ENCODE peak calls at places on chromosomes 12 and 14, in seven cellular contexts. X, R, T, F, C, Z and U are unnamed samples.

GRCh38 chr12:108320503-108321293 is 18.4 kb downstream of the CMKLR1 start:
- DNase-seq in Z (no peak), F (peak; percentile 43), C (no peak), R (no peak), X (no peak), T (no peak), U (no peak)

GRCh38 chr14:55389330-55389729 is 22.3 kb downstream of the ATG14 start:
- DNase-seq in R (no peak), Z (no peak), F (no peak), X (no peak), T (no peak), C (no peak), U (no peak)

GRCh38 chr14:104590240-104590965 is 10.8 kb downstream of the C14orf180 start:
- DNase-seq in R (no peak), C (no peak), X (peak; percentile 41), T (no peak), Z (no peak), F (no peak), U (no peak)

GRCh38 chr14:96297000-96297399 is 41.0 kb downstream of the BDKRB1 start:
- DNase-seq in R (no peak), T (no peak), X (no peak), Z (no peak), C (no peak), F (peak; percentile 44), U (no peak)

GRCh38 chr12:65430571-65431306 is 152.3 kb downstream of the MSRB3 start:
- DNase-seq in Z (no peak), R (no peak), C (peak; percentile 88), X (no peak), T (no peak), F (no peak), U (no peak)

GRCh38 chr12:30506411-30506810 is 189.3 kb downstream of the IPO8 start:
- DNase-seq in F (no peak), X (no peak), R (no peak), T (no peak), Z (no peak), C (no peak), U (no peak)

GRCh38 chr14:53011053-53011462 is 60.2 kb upstream of the FERMT2 start:
- DNase-seq in F (peak; percentile 79), Z (peak; percentile 65), R (peak; percentile 82), T (peak; percentile 95), C (peak; percentile 21), X (peak; percentile 89), U (peak; percentile 32)

GRCh38 chr12:57224973-57225679 is 4.4 kb upstream of the SHMT2 start:
- DNase-seq in T (no peak), Z (peak; percentile 81), R (no peak), F (peak; percentile 48), C (no peak), X (peak; percentile 80), U (no peak)

GRCh38 chr14:79516009-79516408 is 695.3 kb downstream of the DIO2 start:
- DNase-seq in Z (peak; percentile 82), R (no peak), F (peak; percentile 18), X (no peak), T (no peak), C (no peak), U (no peak)

GRCh38 chr12:53234236-53234635 is 2.2 kb upstream of the RARG start:
- DNase-seq in T (no peak), Z (peak; percentile 86), X (peak; percentile 92), C (no peak), R (no peak), F (peak; percentile 88), U (no peak)

GRCh38 chr12:130029151-130029550 is 125.3 kb upstream of the TMEM132D start:
- DNase-seq in C (no peak), Z (no peak), X (no peak), F (no peak), T (no peak), R (no peak), U (no peak)

GRCh38 chr12:51238037-51238509 is 553 bp upstream of the DAZAP2 start:
- DNase-seq in F (no peak), X (no peak), T (no peak), C (no peak), Z (no peak), R (no peak), U (no peak)

GRCh38 chr12:85874064-85874463 is at the start of gene NTS:
- DNase-seq in F (peak; percentile 63), C (no peak), Z (peak; percentile 42), X (no peak), T (no peak), R (no peak), U (no peak)

GRCh38 chr12:25855716-25856115 is 102.8 kb upstream of the RASSF8 start:
- DNase-seq in C (no peak), T (no peak), R (no peak), F (no peak), X (no peak), Z (no peak), U (no peak)

GRCh38 chr14:22379727-22380126 is 209.3 kb downstream of the DAD1 start:
- DNase-seq in T (no peak), Z (no peak), F (no peak), R (no peak), C (no peak), X (no peak), U (no peak)

GRCh38 chr12:51183816-51184215 is 10.9 kb upstream of the TFCP2 start:
- DNase-seq in F (peak; percentile 20), C (no peak), Z (no peak), R (no peak), T (no peak), X (peak; percentile 75), U (no peak)

GRCh38 chr12:3604750-3605638 is 114.0 kb downstream of the PRMT8 start:
- DNase-seq in Z (peak; percentile 39), C (no peak), F (peak; percentile 67), X (peak; percentile 88), T (no peak), R (no peak), U (no peak)

GRCh38 chr14:103103461-103104388 is 9.2 kb downstream of the EXOC3L4 start:
- DNase-seq in F (peak; percentile 55), T (no peak), Z (no peak), X (peak; percentile 88), C (no peak), R (no peak), U (no peak)
- H3K27ac ChIP-seq in F (no peak overlapping the region), T (no peak overlapping the region), Z (no peak overlapping the region), X (no peak overlapping the region), C (no peak overlapping the region), R (no peak overlapping the region), U (no peak overlapping the region)

GRCh38 chr14:89359477-89360222 is 57.4 kb downstream of the FOXN3 start:
- DNase-seq in F (no peak), T (no peak), R (peak; percentile 54), Z (no peak), X (peak; percentile 68), C (no peak), U (no peak)

GRCh38 chr14:89357655-89358297 is 59.3 kb downstream of the FOXN3 start:
- DNase-seq in X (no peak), R (no peak), F (no peak), Z (no peak), C (no peak), T (no peak), U (no peak)

GRCh38 chr14:89356496-89356895 is 60.5 kb downstream of the FOXN3 start:
- DNase-seq in C (no peak), R (no peak), T (peak; percentile 34), X (no peak), F (no peak), Z (no peak), U (no peak)

GRCh38 chr14:89360277-89360676 is 56.8 kb downstream of the FOXN3 start:
- DNase-seq in T (no peak), F (no peak), C (no peak), X (no peak), Z (no peak), R (no peak), U (no peak)

DNA sequence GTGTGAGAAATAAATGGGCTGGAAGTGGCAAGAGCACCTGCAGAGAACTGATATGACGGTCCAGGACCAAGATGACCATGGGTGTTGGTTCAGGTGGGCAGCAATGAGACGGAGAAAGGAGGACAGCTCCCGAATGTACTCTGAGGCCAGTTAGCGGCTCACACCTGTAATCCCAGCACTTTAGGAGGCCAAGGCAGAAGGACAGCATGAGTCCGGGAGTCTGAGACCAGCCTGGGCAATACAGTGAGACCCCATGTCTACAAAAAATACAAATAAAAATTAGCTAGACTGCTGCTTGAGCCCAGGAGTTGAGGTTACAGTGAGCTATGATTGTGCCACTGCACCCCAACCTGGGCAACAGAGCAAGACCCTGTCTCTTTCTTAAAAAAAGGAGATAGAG is 60.1 kb downstream of the FOXN3 start:
- DNase-seq in X (no peak), F (no peak), Z (no peak), T (peak; percentile 64), R (no peak), C (no peak), U (no peak)
- H3K27ac ChIP-seq in X (no peak overlapping the region), F (peak overlapping the region; percentile 50), Z (no peak overlapping the region), T (no peak overlapping the region), R (no peak overlapping the region), C (no peak overlapping the region), U (no peak overlapping the region)

DNA sequence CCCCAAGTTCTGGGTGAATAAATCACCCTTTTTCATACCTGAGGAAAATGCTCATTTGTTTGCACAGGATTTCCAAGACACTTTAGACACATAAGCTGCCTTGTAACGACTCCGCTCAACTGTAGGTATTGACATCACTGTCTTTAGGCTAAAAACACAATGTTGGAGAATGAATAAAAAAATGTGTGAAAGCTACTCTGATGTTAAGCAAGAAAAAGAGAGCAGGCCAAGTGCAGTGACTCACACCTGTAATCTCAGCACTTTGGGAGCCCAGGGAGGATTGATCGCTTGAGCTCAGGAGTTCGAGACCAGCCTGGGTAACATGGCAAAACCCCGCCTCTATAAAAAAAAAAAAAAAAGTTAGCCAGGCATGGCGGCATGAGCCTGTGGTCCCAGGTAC is 11.1 kb upstream of the CIPC start:
- DNase-seq in F (no peak), C (no peak), Z (no peak), R (no peak), X (no peak), T (no peak), U (no peak)
- H3K27ac ChIP-seq in F (no peak overlapping the region), C (no peak overlapping the region), Z (no peak overlapping the region), R (no peak overlapping the region), X (no peak overlapping the region), T (no peak overlapping the region), U (no peak overlapping the region)

GRCh38 chr12:122403831-122404230 is 18.6 kb downstream of the CLIP1 start:
- DNase-seq in F (no peak), T (no peak), C (no peak), X (no peak), R (no peak), Z (no peak), U (no peak)

GRCh38 chr12:122411537-122411936 is 10.9 kb downstream of the CLIP1 start:
- DNase-seq in C (no peak), X (no peak), Z (no peak), F (no peak), R (no peak), T (no peak), U (no peak)

GRCh38 chr12:122403115-122403770 is 19.2 kb downstream of the CLIP1 start:
- DNase-seq in R (no peak), F (no peak), C (no peak), Z (no peak), T (no peak), X (no peak), U (no peak)

GRCh38 chr12:122406701-122407154 is 15.7 kb downstream of the CLIP1 start:
- DNase-seq in Z (no peak), X (no peak), F (no peak), T (no peak), R (no peak), C (no peak), U (no peak)

GRCh38 chr12:122407208-122407607 is 15.3 kb downstream of the CLIP1 start:
- DNase-seq in X (no peak), C (no peak), Z (no peak), R (no peak), T (no peak), F (no peak), U (no peak)
- H3K27ac ChIP-seq in X (no peak overlapping the region), C (no peak overlapping the region), Z (no peak overlapping the region), R (no peak overlapping the region), T (peak overlapping the region; percentile 71), F (no peak overlapping the region), U (peak overlapping the region; percentile 71)

GRCh38 chr12:23559268-23559753 is 390.2 kb downstream of the SOX5 start:
- DNase-seq in C (no peak), R (no peak), T (no peak), X (no peak), F (no peak), Z (no peak), U (no peak)
- H3K27ac ChIP-seq in C (no peak overlapping the region), R (no peak overlapping the region), T (no peak overlapping the region), X (no peak overlapping the region), F (no peak overlapping the region), Z (no peak overlapping the region), U (no peak overlapping the region)